ENCODE peak calls at places on chromosome 17, in five cellular contexts. One of them, this sample, is unnamed.

GRCh38 chr17:50331085-50331791 is 14.7 kb upstream of the XYLT2 start:
- DNase-seq in tibial artery: peak; percentile 19
- DNase-seq in neural progenitor cell: no peak
- DNase-seq in IMR-90: peak; percentile 99
- DNase-seq in left ventricle myocardium inferior: no peak
- DNase-seq in this sample: no peak

GRCh38 chr17:73489991-73490390 is 154.3 kb downstream of the SDK2 start:
- DNase-seq in tibial artery: no peak
- DNase-seq in neural progenitor cell: no peak
- DNase-seq in IMR-90: no peak
- DNase-seq in left ventricle myocardium inferior: no peak
- DNase-seq in this sample: no peak

GRCh38 chr17:54948380-54948779 is 20.1 kb downstream of the COX11 start:
- DNase-seq in tibial artery: no peak
- DNase-seq in neural progenitor cell: no peak
- DNase-seq in IMR-90: peak; percentile 98
- DNase-seq in left ventricle myocardium inferior: no peak
- DNase-seq in this sample: no peak

GRCh38 chr17:76953926-76954325 is 85.7 kb downstream of the MGAT5B start:
- DNase-seq in tibial artery: no peak
- DNase-seq in neural progenitor cell: no peak
- DNase-seq in IMR-90: no peak
- DNase-seq in left ventricle myocardium inferior: no peak
- DNase-seq in this sample: no peak

GRCh38 chr17:21462259-21462658 is 86.1 kb downstream of the KCNJ12 start:
- DNase-seq in tibial artery: no peak
- DNase-seq in neural progenitor cell: peak; percentile 19
- DNase-seq in IMR-90: no peak
- DNase-seq in left ventricle myocardium inferior: no peak
- DNase-seq in this sample: no peak

GRCh38 chr17:76527430-76528111 is 9.9 kb downstream of the CYGB start:
- DNase-seq in tibial artery: no peak
- DNase-seq in neural progenitor cell: peak; percentile 62
- DNase-seq in IMR-90: peak; percentile 80
- DNase-seq in left ventricle myocardium inferior: peak; percentile 73
- DNase-seq in this sample: peak; percentile 92

GRCh38 chr17:28347261-28347891 is 10.0 kb downstream of the POLDIP2 start:
- DNase-seq in tibial artery: no peak
- DNase-seq in neural progenitor cell: no peak
- DNase-seq in IMR-90: peak; percentile 90
- DNase-seq in left ventricle myocardium inferior: no peak
- DNase-seq in this sample: no peak

GRCh38 chr17:58238147-58238634 is at the start of gene LPO:
- DNase-seq in tibial artery: no peak
- DNase-seq in neural progenitor cell: no peak
- DNase-seq in IMR-90: no peak
- DNase-seq in left ventricle myocardium inferior: no peak
- DNase-seq in this sample: no peak

GRCh38 chr17:74474043-74474792 is 7.8 kb downstream of the CD300A start:
- DNase-seq in tibial artery: no peak
- DNase-seq in neural progenitor cell: no peak
- DNase-seq in IMR-90: no peak
- DNase-seq in left ventricle myocardium inferior: no peak
- DNase-seq in this sample: no peak

GRCh38 chr17:57174591-57174990 is 81.7 kb upstream of the MSI2 start:
- DNase-seq in tibial artery: no peak
- DNase-seq in neural progenitor cell: no peak
- DNase-seq in IMR-90: no peak
- DNase-seq in left ventricle myocardium inferior: no peak
- DNase-seq in this sample: no peak

GRCh38 chr17:83152221-83152744 is 72.9 kb downstream of the METRNL start:
- DNase-seq in tibial artery: peak; percentile 61
- DNase-seq in neural progenitor cell: no peak
- DNase-seq in IMR-90: no peak
- DNase-seq in left ventricle myocardium inferior: no peak
- DNase-seq in this sample: peak; percentile 54
- H3K27ac ChIP-seq in tibial artery: no peak overlapping the region
- H3K27ac ChIP-seq in neural progenitor cell: no peak overlapping the region
- H3K27ac ChIP-seq in IMR-90: no peak overlapping the region
- H3K27ac ChIP-seq in left ventricle myocardium inferior: no peak overlapping the region
- H3K27ac ChIP-seq in this sample: no peak overlapping the region

GRCh38 chr17:2266045-2266864 is 37.3 kb downstream of the SMG6 start:
- DNase-seq in tibial artery: no peak
- DNase-seq in neural progenitor cell: no peak
- DNase-seq in IMR-90: no peak
- DNase-seq in left ventricle myocardium inferior: no peak
- DNase-seq in this sample: no peak

GRCh38 chr17:2263183-2263954 is 40.2 kb downstream of the SMG6 start:
- DNase-seq in tibial artery: no peak
- DNase-seq in neural progenitor cell: no peak
- DNase-seq in IMR-90: peak; percentile 77
- DNase-seq in left ventricle myocardium inferior: no peak
- DNase-seq in this sample: no peak

GRCh38 chr17:2264023-2264860 is 39.3 kb downstream of the SMG6 start:
- DNase-seq in tibial artery: no peak
- DNase-seq in neural progenitor cell: no peak
- DNase-seq in IMR-90: peak; percentile 49
- DNase-seq in left ventricle myocardium inferior: no peak
- DNase-seq in this sample: no peak

GRCh38 chr17:2267354-2267753 is 36.2 kb downstream of the SMG6 start:
- DNase-seq in tibial artery: no peak
- DNase-seq in neural progenitor cell: no peak
- DNase-seq in IMR-90: no peak
- DNase-seq in left ventricle myocardium inferior: no peak
- DNase-seq in this sample: no peak

GRCh38 chr17:2266865-2267228 is 36.7 kb downstream of the SMG6 start:
- DNase-seq in tibial artery: no peak
- DNase-seq in neural progenitor cell: no peak
- DNase-seq in IMR-90: no peak
- DNase-seq in left ventricle myocardium inferior: no peak
- DNase-seq in this sample: no peak
- H3K27ac ChIP-seq in tibial artery: no peak overlapping the region
- H3K27ac ChIP-seq in neural progenitor cell: no peak overlapping the region
- H3K27ac ChIP-seq in IMR-90: no peak overlapping the region
- H3K27ac ChIP-seq in left ventricle myocardium inferior: no peak overlapping the region
- H3K27ac ChIP-seq in this sample: no peak overlapping the region

DNA sequence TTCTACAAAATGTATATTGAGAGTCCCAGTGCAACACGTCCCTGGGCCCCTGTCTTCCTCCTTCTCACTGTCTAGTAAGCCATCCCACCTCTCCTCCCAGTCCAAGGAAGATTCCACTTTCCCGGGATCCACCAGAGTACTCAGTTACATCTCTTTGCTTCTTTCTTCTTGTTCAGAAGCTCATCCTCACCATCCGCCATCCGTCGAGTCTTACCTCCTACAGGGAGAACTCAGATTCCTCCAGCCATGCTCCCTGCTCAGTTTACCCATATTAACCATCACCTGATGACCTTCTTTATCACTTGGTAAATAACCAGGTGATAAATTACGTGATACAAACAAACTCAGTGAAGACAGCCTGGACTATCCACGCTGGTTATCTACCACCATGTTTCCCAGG is 57.1 kb downstream of the CYTH1 start:
- DNase-seq in tibial artery: no peak
- DNase-seq in neural progenitor cell: no peak
- DNase-seq in IMR-90: no peak
- DNase-seq in left ventricle myocardium inferior: no peak
- DNase-seq in this sample: no peak
- H3K27ac ChIP-seq in tibial artery: no peak overlapping the region
- H3K27ac ChIP-seq in neural progenitor cell: no peak overlapping the region
- H3K27ac ChIP-seq in IMR-90: no peak overlapping the region
- H3K27ac ChIP-seq in left ventricle myocardium inferior: no peak overlapping the region
- H3K27ac ChIP-seq in this sample: no peak overlapping the region

GRCh38 chr17:7285679-7286078 is 4.2 kb downstream of the SLC2A4 start:
- DNase-seq in tibial artery: no peak
- DNase-seq in neural progenitor cell: no peak
- DNase-seq in IMR-90: no peak
- DNase-seq in left ventricle myocardium inferior: no peak
- DNase-seq in this sample: no peak
- H3K27ac ChIP-seq in tibial artery: no peak overlapping the region
- H3K27ac ChIP-seq in neural progenitor cell: no peak overlapping the region
- H3K27ac ChIP-seq in IMR-90: no peak overlapping the region
- H3K27ac ChIP-seq in left ventricle myocardium inferior: peak overlapping the region; percentile 95
- H3K27ac ChIP-seq in this sample: no peak overlapping the region

GRCh38 chr17:41800601-41801373 is 11.0 kb downstream of the P3H4 start:
- DNase-seq in tibial artery: no peak
- DNase-seq in neural progenitor cell: peak; percentile 42
- DNase-seq in IMR-90: no peak
- DNase-seq in left ventricle myocardium inferior: no peak
- DNase-seq in this sample: no peak

GRCh38 chr17:41802961-41803682 is 8.6 kb downstream of the P3H4 start:
- DNase-seq in tibial artery: no peak
- DNase-seq in neural progenitor cell: no peak
- DNase-seq in IMR-90: no peak
- DNase-seq in left ventricle myocardium inferior: no peak
- DNase-seq in this sample: no peak

GRCh38 chr17:41799366-41799765 is 12.4 kb downstream of the P3H4 start:
- DNase-seq in tibial artery: no peak
- DNase-seq in neural progenitor cell: no peak
- DNase-seq in IMR-90: no peak
- DNase-seq in left ventricle myocardium inferior: no peak
- DNase-seq in this sample: no peak

GRCh38 chr17:41797377-41797776 is 10.9 kb upstream of the JUP start:
- DNase-seq in tibial artery: no peak
- DNase-seq in neural progenitor cell: no peak
- DNase-seq in IMR-90: no peak
- DNase-seq in left ventricle myocardium inferior: no peak
- DNase-seq in this sample: no peak

GRCh38 chr17:41801374-41802062 is 10.2 kb downstream of the P3H4 start:
- DNase-seq in tibial artery: peak; percentile 84
- DNase-seq in neural progenitor cell: peak; percentile 87
- DNase-seq in IMR-90: peak; percentile 72
- DNase-seq in left ventricle myocardium inferior: peak; percentile 84
- DNase-seq in this sample: peak; percentile 89
- H3K27ac ChIP-seq in tibial artery: no peak overlapping the region
- H3K27ac ChIP-seq in neural progenitor cell: no peak overlapping the region
- H3K27ac ChIP-seq in IMR-90: no peak overlapping the region
- H3K27ac ChIP-seq in left ventricle myocardium inferior: peak overlapping the region; percentile 45
- H3K27ac ChIP-seq in this sample: no peak overlapping the region

GRCh38 chr17:8631554-8631877 is 991 bp upstream of the MYH10 start:
- DNase-seq in tibial artery: no peak
- DNase-seq in neural progenitor cell: no peak
- DNase-seq in IMR-90: peak; percentile 20
- DNase-seq in left ventricle myocardium inferior: no peak
- DNase-seq in this sample: no peak
- H3K27ac ChIP-seq in tibial artery: peak overlapping the region; percentile 97
- H3K27ac ChIP-seq in neural progenitor cell: no peak overlapping the region
- H3K27ac ChIP-seq in IMR-90: peak overlapping the region; percentile 30
- H3K27ac ChIP-seq in left ventricle myocardium inferior: peak overlapping the region; percentile 94
- H3K27ac ChIP-seq in this sample: peak overlapping the region; percentile 95

DNA sequence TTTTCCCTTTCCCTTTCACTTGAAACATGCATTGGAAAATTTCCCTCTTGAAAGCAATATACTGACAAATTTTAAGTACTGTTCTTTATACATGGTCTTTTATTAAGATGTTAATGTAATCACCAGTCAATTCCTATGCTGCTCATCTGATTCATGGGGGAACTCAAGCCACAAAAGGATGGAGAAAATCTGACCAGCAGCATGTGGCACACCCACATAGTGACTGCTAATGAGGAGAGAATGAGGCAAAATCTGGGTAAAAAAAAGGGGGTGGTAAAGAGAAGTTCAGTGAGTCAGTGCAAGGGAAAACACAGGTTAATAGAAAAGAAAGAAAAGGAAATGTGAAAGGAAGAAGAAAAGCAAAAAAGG is 11.3 kb downstream of the RFFL start:
- DNase-seq in tibial artery: no peak
- DNase-seq in neural progenitor cell: no peak
- DNase-seq in IMR-90: peak; percentile 77
- DNase-seq in left ventricle myocardium inferior: no peak
- DNase-seq in this sample: no peak
- H3K27ac ChIP-seq in tibial artery: peak overlapping the region; percentile 32
- H3K27ac ChIP-seq in neural progenitor cell: no peak overlapping the region
- H3K27ac ChIP-seq in IMR-90: no peak overlapping the region
- H3K27ac ChIP-seq in left ventricle myocardium inferior: peak overlapping the region; percentile 62
- H3K27ac ChIP-seq in this sample: peak overlapping the region; percentile 11

GRCh38 chr17:39863244-39863917 is 731 bp downstream of the IKZF3 start:
- DNase-seq in tibial artery: no peak
- DNase-seq in neural progenitor cell: no peak
- DNase-seq in IMR-90: no peak
- DNase-seq in left ventricle myocardium inferior: no peak
- DNase-seq in this sample: no peak
- H3K27ac ChIP-seq in tibial artery: no peak overlapping the region
- H3K27ac ChIP-seq in neural progenitor cell: no peak overlapping the region
- H3K27ac ChIP-seq in IMR-90: no peak overlapping the region
- H3K27ac ChIP-seq in left ventricle myocardium inferior: no peak overlapping the region
- H3K27ac ChIP-seq in this sample: no peak overlapping the region